ENCODE peak calls at places on chromosomes 13 and 19, in four cellular contexts. B is RWPE1, W is thyroid gland, L is left ventricle myocardium inferior. U is an unnamed sample.

GRCh38 chr13:57666131-57666530 is 34.6 kb downstream of the PCDH17 start:
- DNase-seq in W (no peak), L (no peak), B (no peak), U (no peak)

GRCh38 chr13:25051065-25051464 is 44.9 kb upstream of the PABPC3 start:
- DNase-seq in L (no peak), B (no peak), W (no peak), U (no peak)

GRCh38 chr13:19864339-19865309 is 1.2 kb upstream of the ZMYM5 start:
- DNase-seq in L (peak), B (no peak), W (peak), U (peak)

GRCh38 chr13:20332361-20333096 is 100.4 kb upstream of the GJB6 start:
- DNase-seq in L (no peak), B (no peak), W (no peak), U (no peak)

GRCh38 chr19:29760752-29761502 is 45.9 kb upstream of the C19orf12 start:
- DNase-seq in W (no peak), B (no peak), L (no peak), U (no peak)

GRCh38 chr19:13803038-13803437 is 7.8 kb downstream of the ZSWIM4 start:
- DNase-seq in W (no peak), L (no peak), B (no peak), U (no peak)

GRCh38 chr19:14375055-14375581 is 6.1 kb upstream of the ADGRE5 start:
- DNase-seq in L (peak), B (no peak), W (no peak), U (no peak)

GRCh38 chr13:49272296-49272695 is 24.6 kb downstream of the CDADC1 start:
- DNase-seq in L (no peak), W (no peak), B (no peak), U (no peak)

GRCh38 chr13:110303644-110304043 is 3.3 kb downstream of the COL4A1 start:
- DNase-seq in B (no peak), L (no peak), W (no peak), U (peak)

GRCh38 chr13:97435297-97435682 is 1.3 kb downstream of the RAP2A start:
- DNase-seq in W (no peak), L (no peak), B (no peak), U (no peak)

GRCh38 chr13:22076658-22077057 is 405.8 kb downstream of the FGF9 start:
- DNase-seq in B (no peak), L (no peak), W (no peak), U (no peak)

GRCh38 chr19:50928841-50929240 is 17.6 kb upstream of the KLK4 start:
- DNase-seq in B (no peak), W (no peak), L (no peak), U (no peak)

GRCh38 chr19:38270587-38271167 is 6.3 kb downstream of the SPINT2 start:
- DNase-seq in L (no peak), B (no peak), W (no peak), U (no peak)

GRCh38 chr19:16222806-16223205 is 25.1 kb downstream of the AP1M1 start:
- DNase-seq in B (no peak), W (no peak), L (no peak), U (no peak)

GRCh38 chr19:16295071-16295470 is 29.6 kb upstream of the KLF2 start:
- DNase-seq in W (no peak), B (no peak), L (no peak), U (no peak)

GRCh38 chr19:30361721-30362120 is 10.5 kb upstream of the ZNF536 start:
- DNase-seq in L (no peak), W (no peak), B (no peak), U (no peak)

DNA sequence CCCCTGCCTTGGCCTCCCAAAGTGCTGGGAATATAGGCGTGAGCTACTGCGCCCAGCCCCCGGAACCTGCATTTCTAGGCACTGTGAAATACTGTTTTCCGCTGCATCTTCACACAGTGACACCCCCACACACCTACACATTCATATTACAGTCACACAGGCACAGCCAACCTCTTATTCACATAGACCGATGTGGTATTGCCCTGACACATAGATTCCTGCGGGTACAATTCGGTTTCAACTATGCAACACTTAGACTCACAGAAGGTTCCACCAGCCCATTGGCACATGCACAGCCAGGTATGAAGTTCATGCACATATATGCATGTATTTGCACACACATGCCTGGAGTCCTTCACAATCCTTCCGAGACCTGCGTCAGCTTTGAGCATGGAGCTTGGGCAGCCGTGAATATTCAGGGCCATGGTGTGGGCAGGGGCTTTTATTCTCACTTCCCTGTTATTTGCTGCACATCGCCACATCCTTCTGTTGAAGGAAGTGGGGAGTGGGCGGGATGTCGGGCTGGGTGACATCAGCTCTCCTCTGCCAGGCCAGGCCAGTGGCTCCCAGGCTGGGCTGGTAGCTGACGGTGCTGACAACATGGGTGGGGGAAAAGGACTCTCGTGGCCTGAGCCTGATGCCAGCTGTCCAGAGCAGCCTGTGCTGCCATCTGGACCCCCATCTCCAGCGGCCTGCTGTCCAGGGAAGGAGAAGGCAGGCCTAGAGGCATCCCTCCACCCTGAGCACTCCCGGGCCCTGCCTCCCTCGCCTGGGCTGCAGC is 5.4 kb upstream of the CDC37 start:
- DNase-seq in B (no peak), W (no peak), L (no peak), U (no peak)
- H3K27ac ChIP-seq in B (no peak), W (no peak), L (no peak), U (no peak)

GRCh38 chr19:5806905-5807304 is 2.0 kb downstream of the NRTN start:
- DNase-seq in B (no peak), W (no peak), L (no peak), U (no peak)
- H3K27ac ChIP-seq in B (peak), W (no peak), L (no peak), U (no peak)

DNA sequence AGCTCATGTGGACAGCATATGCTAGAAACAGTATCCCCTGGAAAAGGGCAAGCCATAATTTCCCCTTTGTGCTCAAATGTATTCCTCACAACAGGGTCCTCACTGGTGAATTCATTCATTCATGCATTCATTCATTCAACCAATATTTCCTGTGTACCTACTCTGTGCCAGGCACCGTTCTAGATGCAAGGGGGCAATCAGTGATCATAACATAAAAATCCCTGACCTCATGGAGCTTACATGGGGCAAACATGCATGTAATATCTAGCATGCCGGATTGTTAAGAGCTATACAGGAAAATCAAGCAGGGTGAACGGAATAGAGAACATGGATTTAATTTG is 2.6 kb downstream of the RANBP3 start:
- DNase-seq in W (no peak), L (no peak), B (no peak), U (no peak)
- H3K27ac ChIP-seq in W (no peak), L (no peak), B (no peak), U (no peak)

GRCh38 chr13:26758496-26759155 is 2.0 kb downstream of the GPR12 start:
- DNase-seq in W (no peak), L (no peak), B (no peak), U (no peak)

GRCh38 chr13:26759156-26759906 is 1.3 kb downstream of the GPR12 start:
- DNase-seq in L (no peak), B (no peak), W (no peak), U (no peak)

GRCh38 chr13:26760835-26761582 is 423 bp upstream of the GPR12 start:
- DNase-seq in W (no peak), B (no peak), L (no peak), U (no peak)

GRCh38 chr13:26759907-26760834 is at the start of gene GPR12:
- DNase-seq in W (no peak), L (no peak), B (no peak), U (no peak)
- H3K27ac ChIP-seq in W (no peak), L (no peak), B (no peak), U (no peak)

GRCh38 chr19:48396871-48397176 is 3.4 kb downstream of the GRIN2D start:
- DNase-seq in W (no peak), B (no peak), L (no peak), U (no peak)

GRCh38 chr19:48397636-48398328 is 4.3 kb downstream of the GRIN2D start:
- DNase-seq in L (no peak), B (no peak), W (no peak), U (no peak)

GRCh38 chr19:48397263-48397635 is 3.8 kb downstream of the GRIN2D start:
- DNase-seq in L (no peak), W (no peak), B (no peak), U (no peak)

GRCh38 chr19:48400018-48400742 is 6.7 kb downstream of the GRIN2D start:
- DNase-seq in B (no peak), W (no peak), L (peak), U (peak)

DNA sequence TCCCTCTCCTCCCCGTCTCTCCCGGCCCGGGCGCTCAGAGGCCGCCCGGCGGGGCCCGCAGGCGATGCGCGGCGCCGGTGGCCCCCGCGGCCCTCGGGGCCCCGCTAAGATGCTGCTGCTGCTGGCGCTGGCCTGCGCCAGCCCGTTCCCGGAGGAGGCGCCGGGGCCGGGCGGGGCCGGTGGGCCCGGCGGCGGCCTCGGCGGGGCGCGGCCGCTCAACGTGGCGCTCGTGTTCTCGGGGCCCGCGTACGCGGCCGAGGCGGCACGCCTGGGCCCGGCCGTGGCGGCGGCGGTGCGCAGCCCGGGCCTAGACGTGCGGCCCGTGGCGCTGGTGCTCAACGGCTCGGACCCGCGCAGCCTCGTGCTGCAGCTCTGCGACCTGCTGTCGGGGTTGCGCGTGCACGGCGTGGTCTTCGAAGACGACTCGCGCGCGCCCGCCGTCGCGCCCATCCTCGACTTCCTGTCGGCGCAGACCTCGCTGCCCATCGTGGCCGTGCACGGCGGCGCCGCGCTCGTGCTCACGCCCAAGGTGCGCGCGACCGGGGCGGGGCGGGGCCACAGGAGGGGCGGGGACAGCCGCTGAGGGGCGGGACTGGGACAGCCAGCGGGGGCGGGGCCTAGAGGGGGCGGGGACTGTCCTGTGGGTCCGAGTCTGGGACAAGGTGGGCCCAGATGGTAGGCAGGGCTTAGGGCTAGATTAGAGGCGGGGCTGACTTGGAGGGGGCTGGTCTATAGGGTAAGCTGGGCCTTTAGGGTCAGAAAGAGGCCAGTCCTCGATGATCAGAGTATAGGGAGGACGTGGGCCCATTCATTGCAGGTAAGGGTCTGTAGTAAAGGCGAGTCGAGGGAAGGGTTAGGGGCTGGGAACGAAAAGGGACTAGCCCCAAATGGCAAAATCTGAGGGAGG is 5.1 kb downstream of the GRIN2D start:
- DNase-seq in L (peak), W (peak), B (peak), U (peak)
- H3K27ac ChIP-seq in L (peak), W (no peak), B (peak), U (peak)

U was measured in right atrium auricular region.